ENCODE peak calls at places on chromosomes 7 and 10, in ten cellular contexts. M is HCT116, X is heart left ventricle, H is Peyer's patch, A is endothelial cell of umbilical vein, C is transverse colon, F is IMR-90, T is esophagus squamous epithelium, O is stomach, N is uterus. D is an unnamed sample. For H3K4me1, the result is how much of the 10 kb centered on the place peaks cover.

GRCh38 chr7:24477807-24478655 is 95.2 kb upstream of the PALS2 start:
- DNase-seq in C (no peak), H (no peak), N (peak), A (peak), F (peak), M (no peak), X (peak), O (no peak), T (no peak), D (peak)

GRCh38 chr7:66297579-66297978 is 92.4 kb downstream of the TPST1 start:
- DNase-seq in X (no peak), F (no peak), N (no peak), O (no peak), H (no peak), C (no peak), T (no peak), M (no peak), A (no peak), D (no peak)

GRCh38 chr10:45625879-45626278 is 46.7 kb downstream of the ZFAND4 start:
- DNase-seq in T (no peak), H (no peak), A (no peak), F (no peak), N (no peak), O (no peak), X (no peak), M (no peak), C (no peak), D (no peak)

GRCh38 chr7:47293884-47294568 is 287.9 kb downstream of the TNS3 start:
- DNase-seq in N (peak), T (no peak), C (peak), O (no peak), F (peak), H (no peak), M (no peak), X (peak), A (no peak), D (peak)

GRCh38 chr10:32417906-32418547 is 27.9 kb upstream of the CCDC7 start:
- DNase-seq in A (no peak), O (no peak), F (peak), N (peak), M (no peak), T (no peak), C (no peak), X (no peak), H (no peak), D (peak)

GRCh38 chr7:43443380-43443779 is 139.5 kb upstream of the STK17A start:
- DNase-seq in A (no peak), H (no peak), N (no peak), X (no peak), T (no peak), F (peak), M (no peak), C (no peak), O (no peak), D (no peak)

GRCh38 chr7:9719303-9719702 is 1254.4 kb upstream of the PHF14 start:
- DNase-seq in X (no peak), H (no peak), T (no peak), M (no peak), N (no peak), O (no peak), F (no peak), C (no peak), A (no peak), D (no peak)

GRCh38 chr7:148704966-148705365 is 6.3 kb downstream of the CUL1 start:
- DNase-seq in O (no peak), X (no peak), T (no peak), A (no peak), F (no peak), H (no peak), C (no peak), M (no peak), N (no peak), D (no peak)

GRCh38 chr7:132485600-132486594 is 90.4 kb downstream of the PLXNA4 start:
- DNase-seq in A (peak), T (no peak), C (no peak), M (no peak), F (no peak), O (peak), N (peak), H (no peak), X (peak), D (peak)

GRCh38 chr7:50603288-50603687 is 38.1 kb upstream of the DDC start:
- DNase-seq in F (no peak), H (no peak), M (no peak), T (no peak), O (no peak), X (no peak), C (no peak), A (no peak), N (no peak), D (no peak)

GRCh38 chr7:93016085-93016471 is 101.7 kb downstream of the SAMD9 start:
- DNase-seq in N (no peak), O (no peak), M (no peak), T (no peak), F (peak), A (peak), C (peak), H (no peak), X (peak), D (no peak)

GRCh38 chr7:99976626-99977025 is 795 bp upstream of the AZGP1 start:
- DNase-seq in N (no peak), F (no peak), H (no peak), X (no peak), O (no peak), A (no peak), M (no peak), C (no peak), T (no peak), D (no peak)

GRCh38 chr7:99971242-99971641 is 4.6 kb downstream of the AZGP1 start:
- DNase-seq in T (no peak), X (no peak), A (no peak), F (no peak), N (no peak), M (no peak), H (no peak), O (no peak), C (no peak), D (no peak)

GRCh38 chr7:99974681-99975080 is 1.1 kb downstream of the AZGP1 start:
- DNase-seq in A (no peak), M (no peak), N (no peak), T (no peak), C (no peak), H (no peak), O (no peak), X (no peak), F (no peak), D (no peak)

GRCh38 chr7:99975782-99976521 is at the start of gene AZGP1:
- DNase-seq in H (no peak), N (no peak), F (no peak), O (peak), A (no peak), M (no peak), T (no peak), X (peak), C (peak), D (no peak)
- TF ChIP-seq POLR2A in H (no peak), N (no peak), F (no peak), O (no peak), A (no peak), M (no peak), T (no peak), X (peak), C (no peak), D (no peak)

DNA sequence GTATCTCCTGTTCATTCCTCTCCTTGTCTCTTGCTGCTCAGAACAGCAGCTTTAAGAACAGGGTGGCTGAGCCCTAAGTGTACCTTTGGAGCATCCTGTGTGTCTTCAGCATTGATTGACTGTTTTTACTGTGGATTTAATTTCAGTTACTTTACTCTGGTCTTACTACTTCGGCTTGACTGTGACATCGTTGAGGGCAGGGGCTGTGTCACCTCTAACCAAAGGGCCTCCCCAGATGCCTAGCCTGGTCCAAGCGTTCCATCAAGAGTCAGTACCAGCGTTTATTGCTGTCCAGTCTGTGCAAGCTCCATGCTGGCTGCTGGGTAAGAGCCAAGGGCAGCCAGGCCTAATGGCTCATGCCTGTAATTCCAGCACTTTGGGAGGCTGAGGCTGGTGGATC is 32.4 kb downstream of the CCM2 start:
- DNase-seq in N (no peak), F (no peak), C (no peak), O (no peak), T (no peak), X (no peak), A (no peak), H (no peak), M (no peak), D (no peak)
- H3K4me1 ChIP-seq in N (under half), F (under half), C (under half), O (under half), T (under half), X (under half), A (under half), H (under half), M (under half), D (under half)

DNA sequence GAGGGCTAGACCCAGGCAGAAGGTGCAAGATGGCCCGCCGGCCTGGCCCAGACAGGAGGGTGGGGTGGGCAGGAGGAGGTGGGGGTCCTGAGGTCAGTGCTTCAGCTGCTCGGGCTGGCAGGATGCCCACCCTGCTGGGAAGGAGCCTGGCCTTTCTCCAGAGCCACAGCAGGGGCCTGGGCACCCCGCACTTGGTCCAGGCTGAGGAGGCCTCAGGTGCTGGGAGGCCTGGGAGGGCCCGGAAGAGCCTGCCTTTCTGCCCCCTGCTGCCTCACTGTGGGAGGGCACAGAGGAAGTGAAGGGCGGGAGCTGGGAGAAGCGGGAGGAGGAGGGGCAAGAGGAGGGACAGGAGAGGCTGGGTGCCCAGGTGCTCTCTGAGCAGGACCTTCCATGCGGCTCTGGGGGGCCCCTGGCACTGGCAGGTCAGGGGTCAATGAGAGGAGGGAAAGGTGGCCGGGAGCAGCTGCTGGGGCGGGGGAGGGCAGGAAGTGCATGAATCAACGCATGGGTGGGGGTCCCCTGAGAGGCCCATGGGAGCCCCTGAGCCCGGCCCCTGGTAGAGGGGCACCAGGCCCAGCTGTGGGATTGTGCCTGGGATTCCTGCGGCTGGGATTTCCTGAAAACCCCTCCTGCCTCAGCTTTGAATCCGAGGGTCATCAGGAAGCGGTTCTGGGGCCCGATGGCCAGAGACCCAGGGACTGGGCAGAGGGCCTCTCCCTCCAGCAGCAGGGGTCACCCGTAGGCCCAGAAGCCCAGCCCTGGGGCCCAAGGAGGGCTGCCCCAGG is 49.9 kb downstream of the PWWP2B start:
- DNase-seq in H (peak), M (peak), O (peak), T (no peak), X (peak), N (peak), F (peak), C (peak), A (no peak), D (no peak)
- TF ChIP-seq POLR2A in H (peak), M (no peak), O (no peak), T (no peak), X (no peak), N (no peak), F (no peak), C (peak), A (no peak), D (no peak)

DNA sequence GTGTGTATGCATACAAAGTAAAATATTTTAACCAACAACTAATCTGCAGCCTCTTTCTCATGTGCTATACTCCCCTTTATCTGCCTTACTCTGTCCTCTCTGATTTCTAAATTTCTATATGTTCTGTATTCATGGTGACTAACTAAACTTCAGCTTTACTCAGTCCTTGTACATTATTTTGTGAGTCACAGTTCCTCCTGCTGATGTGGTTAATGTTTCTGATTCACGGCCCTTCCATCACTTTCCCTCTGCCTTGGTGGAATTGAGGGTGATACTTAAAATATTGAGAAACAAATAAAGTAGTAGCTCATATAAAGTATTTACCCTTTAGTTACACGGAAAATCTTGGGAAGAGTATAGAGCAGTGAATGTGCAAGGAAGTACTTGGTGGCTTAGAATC is 899.1 kb upstream of the ZWINT start:
- DNase-seq in F (no peak), C (no peak), X (no peak), A (no peak), T (no peak), O (no peak), H (no peak), N (no peak), M (no peak), D (no peak)
- H3K4me1 ChIP-seq in F (under half), C (under half), X (under half), A (under half), T (under half), O (under half), H (under half), N (under half), M (under half), D (under half)

GRCh38 chr7:13989138-13989943 is at the start of gene ETV1:
- DNase-seq in A (peak), F (peak), T (no peak), N (peak), H (no peak), M (no peak), O (peak), X (peak), C (peak), D (peak)

GRCh38 chr7:13991791-13992620 is 2.5 kb upstream of the ETV1 start:
- DNase-seq in M (no peak), X (no peak), F (no peak), O (no peak), T (no peak), A (peak), N (no peak), H (no peak), C (no peak), D (no peak)

GRCh38 chr7:13990984-13991790 is 1.7 kb upstream of the ETV1 start:
- DNase-seq in H (peak), A (peak), C (peak), F (peak), O (peak), N (peak), M (peak), T (peak), X (peak), D (peak)

GRCh38 chr7:13989944-13990295 is 454 bp upstream of the ETV1 start:
- DNase-seq in T (no peak), F (no peak), H (no peak), X (no peak), A (no peak), O (no peak), M (no peak), N (no peak), C (no peak), D (peak)

GRCh38 chr7:13990319-13990983 is 985 bp upstream of the ETV1 start:
- DNase-seq in M (no peak), T (no peak), X (peak), O (peak), H (peak), A (peak), C (peak), F (peak), N (peak), D (no peak)
- TF ChIP-seq POLR2A in M (no peak), T (peak), X (peak), O (no peak), H (no peak), A (no peak), C (no peak), F (peak), N (no peak), D (no peak)

D was measured in tibial nerve.